ENCODE peak calls at places on chromosomes 7 and 10, in ten cellular contexts. W, D, C, U, A, N, B, O, S and V are unnamed samples.

GRCh38 chr10:63133787-63134557 is 844 bp downstream of the NRBF2 start:
- DNase-seq in W (peak; percentile 72), D (no peak), C (no peak), U (no peak), A (no peak), N (peak; percentile 50), B (no peak), O (no peak), S (no peak), V (no peak)

GRCh38 chr10:28294809-28295208 is 8.1 kb downstream of the MPP7 start:
- DNase-seq in W (no peak), D (no peak), C (no peak), U (no peak), A (no peak), N (no peak), B (no peak), O (no peak), S (no peak), V (no peak)

GRCh38 chr7:151863386-151864079 is 13.4 kb downstream of the PRKAG2 start:
- DNase-seq in W (no peak), D (no peak), C (no peak), U (no peak), A (no peak), N (no peak), B (no peak), O (no peak), S (no peak), V (no peak)

GRCh38 chr7:100022621-100023020 is 7.2 kb downstream of the ZKSCAN1 start:
- DNase-seq in W (no peak), D (no peak), C (no peak), U (no peak), A (no peak), N (peak; percentile 85), B (no peak), O (no peak), S (peak; percentile 88), V (no peak)

GRCh38 chr10:119705434-119705831 is 20.4 kb upstream of the INPP5F start:
- DNase-seq in W (peak; percentile 48), D (no peak), C (no peak), U (no peak), A (no peak), N (no peak), B (no peak), O (no peak), S (no peak), V (no peak)

GRCh38 chr10:72068901-72069446 is 19.4 kb downstream of the SPOCK2 start:
- DNase-seq in W (no peak), D (no peak), C (no peak), U (no peak), A (peak; percentile 62), N (no peak), B (no peak), O (peak; percentile 91), S (no peak), V (no peak)

GRCh38 chr7:133484135-133484534 is 231.3 kb downstream of the EXOC4 start:
- DNase-seq in W (no peak), D (no peak), C (no peak), U (no peak), A (no peak), N (no peak), B (no peak), O (no peak), S (no peak), V (peak; percentile 56)

GRCh38 chr10:106043833-106044232 is 1120.7 kb downstream of the SORCS1 start:
- DNase-seq in W (no peak), D (peak; percentile 2), C (no peak), U (no peak), A (no peak), N (no peak), B (no peak), O (no peak), S (no peak), V (no peak)

GRCh38 chr10:101779544-101780186 is 3.6 kb downstream of the NPM3 start:
- DNase-seq in W (peak; percentile 89), D (peak; percentile 4), C (peak; percentile 70), U (peak; percentile 90), A (peak; percentile 86), N (peak; percentile 81), B (peak; percentile 36), O (peak; percentile 87), S (peak; percentile 91), V (peak; percentile 85)

GRCh38 chr10:71981024-71981867 is 17.1 kb downstream of the CHST3 start:
- DNase-seq in W (peak; percentile 13), D (no peak), C (no peak), U (no peak), A (no peak), N (peak; percentile 34), B (no peak), O (peak; percentile 76), S (no peak), V (no peak)

GRCh38 chr7:136064098-136064497 is 86.9 kb upstream of the MTPN start:
- DNase-seq in W (no peak), D (no peak), C (no peak), U (no peak), A (no peak), N (no peak), B (no peak), O (no peak), S (no peak), V (no peak)

GRCh38 chr7:139654270-139655181 is 123.3 kb downstream of the HIPK2 start:
- DNase-seq in W (no peak), D (no peak), C (no peak), U (no peak), A (no peak), N (no peak), B (no peak), O (no peak), S (no peak), V (no peak)

DNA sequence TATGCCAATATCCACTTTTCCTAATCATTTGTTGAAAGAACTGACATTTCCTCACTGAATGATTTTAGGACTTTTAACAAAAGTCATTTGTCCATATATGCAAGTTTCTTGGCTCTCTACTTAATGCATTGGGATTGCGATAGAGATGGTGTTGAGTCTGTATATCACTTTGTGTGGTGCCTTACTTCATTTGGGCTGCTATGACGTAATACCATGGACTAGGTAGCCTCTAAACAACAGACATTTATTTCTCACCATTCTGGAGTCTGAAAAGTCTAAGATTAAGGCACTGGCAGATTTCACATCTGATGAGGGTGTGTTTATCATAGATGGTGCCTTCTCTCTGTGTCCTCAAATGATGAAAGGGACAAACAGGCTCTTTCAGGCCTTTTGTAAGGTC is 342.6 kb downstream of the DPP6 start:
- DNase-seq in W (no peak), D (no peak), C (no peak), U (no peak), A (no peak), N (no peak), B (no peak), O (no peak), S (no peak), V (no peak)
- TF ChIP-seq CTCF in W (no peak), D (no peak), C (no peak), U (no peak), A (no peak), N (no peak), B (no peak), O (no peak), S (no peak), V (no peak)

GRCh38 chr7:15555385-15555859 is 6.4 kb downstream of the AGMO start:
- DNase-seq in W (no peak), D (no peak), C (no peak), U (no peak), A (no peak), N (no peak), B (no peak), O (no peak), S (no peak), V (no peak)
- TF ChIP-seq CTCF in W (no peak), D (peak; percentile 41), C (peak; percentile 46), U (no peak), A (peak; percentile 58), N (no peak), B (peak; percentile 23), O (no peak), S (no peak), V (no peak)

DNA sequence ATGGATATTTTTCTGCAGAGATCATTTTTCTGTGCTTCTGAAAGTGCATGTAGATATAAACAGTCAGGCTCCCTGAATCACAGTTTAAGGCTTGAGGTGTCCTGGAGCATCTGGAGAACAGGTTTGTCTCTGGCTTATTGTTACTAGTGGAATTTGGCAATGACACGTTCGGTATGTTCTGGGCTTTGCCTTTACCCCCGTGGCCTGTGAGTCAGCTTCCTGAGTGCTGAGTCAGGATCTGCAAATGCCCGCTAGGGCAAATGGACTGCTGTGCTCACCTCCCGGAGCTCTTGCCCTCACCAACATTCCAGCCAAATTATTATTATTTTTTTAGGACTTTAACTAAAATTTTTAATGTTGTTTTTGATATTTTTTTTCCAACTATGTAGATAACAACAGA is 192.5 kb upstream of the PRSS1 start:
- DNase-seq in W (no peak), D (peak; percentile 94), C (peak; percentile 63), U (no peak), A (peak; percentile 14), N (peak; percentile 69), B (peak; percentile 71), O (no peak), S (no peak), V (no peak)
- TF ChIP-seq CTCF in W (no peak), D (peak; percentile 28), C (peak; percentile 10), U (peak; percentile 35), A (no peak), N (no peak), B (no peak), O (no peak), S (no peak), V (no peak)

DNA sequence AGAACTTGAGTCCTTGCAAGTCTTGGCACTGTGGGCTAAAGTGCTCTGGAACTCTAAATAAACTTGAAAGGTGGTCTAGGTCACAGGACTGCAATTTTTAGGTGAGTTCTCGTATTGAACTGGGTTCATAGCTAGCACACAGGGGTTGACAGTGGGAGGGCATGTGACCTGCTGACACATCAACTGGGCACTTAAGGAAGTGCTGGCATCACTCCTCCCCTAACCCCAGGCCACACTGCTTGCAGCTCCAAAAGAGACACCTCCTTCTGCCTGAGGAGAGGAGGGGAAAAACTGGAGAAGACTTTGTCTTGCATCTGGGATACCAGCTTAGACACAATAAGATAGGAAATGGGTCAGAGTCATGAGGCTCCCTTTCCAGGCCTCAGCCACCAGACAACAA is 38.0 kb upstream of the AASS start:
- DNase-seq in W (no peak), D (no peak), C (no peak), U (no peak), A (no peak), N (no peak), B (no peak), O (no peak), S (no peak), V (no peak)
- TF ChIP-seq CTCF in W (no peak), D (no peak), C (no peak), U (no peak), A (no peak), N (no peak), B (no peak), O (no peak), S (no peak), V (no peak)

DNA sequence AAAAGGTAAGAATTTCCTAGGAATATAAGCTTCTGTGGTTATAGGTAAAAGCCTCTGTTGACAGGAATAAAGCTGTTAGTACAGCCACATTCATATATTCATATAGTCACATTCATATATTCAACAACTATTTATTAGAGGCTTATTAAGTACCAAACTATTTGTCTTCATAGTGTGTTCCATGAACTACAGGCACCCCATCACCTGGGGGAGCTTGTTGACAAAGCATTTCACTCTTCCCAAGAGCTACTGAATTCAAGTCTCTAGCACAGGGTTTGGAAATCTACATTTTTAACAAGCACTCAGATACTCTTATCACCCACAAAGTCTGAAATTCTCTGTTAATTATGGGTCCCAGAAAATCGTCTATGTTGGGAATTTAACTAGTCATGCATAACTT is 110.6 kb downstream of the RNLS start:
- DNase-seq in W (no peak), D (no peak), C (no peak), U (no peak), A (no peak), N (no peak), B (no peak), O (no peak), S (no peak), V (no peak)
- TF ChIP-seq CTCF in W (no peak), D (peak; percentile 3), C (peak; percentile 21), U (no peak), A (no peak), N (no peak), B (no peak), O (no peak), S (no peak), V (no peak)